ENCODE peak calls at places on chromosomes 6 and 20, in five cellular contexts. One of them, this sample, is unnamed.

GRCh38 chr6:112311950-112312547 is 35.1 kb upstream of the RFPL4B start:
- DNase-seq in kidney: no peak
- DNase-seq in Caco-2: no peak
- DNase-seq in mammary epithelial cell: no peak
- DNase-seq in ovary: no peak
- DNase-seq in this sample: no peak

GRCh38 chr6:15382712-15383111 is 136.8 kb downstream of the JARID2 start:
- DNase-seq in kidney: no peak
- DNase-seq in Caco-2: no peak
- DNase-seq in mammary epithelial cell: no peak
- DNase-seq in ovary: no peak
- DNase-seq in this sample: no peak

GRCh38 chr6:47670851-47671250 is 27.5 kb upstream of the ADGRF4 start:
- DNase-seq in kidney: no peak
- DNase-seq in Caco-2: no peak
- DNase-seq in mammary epithelial cell: no peak
- DNase-seq in ovary: no peak
- DNase-seq in this sample: no peak

GRCh38 chr6:170043881-170044790 is 246.7 kb downstream of the DLL1 start:
- DNase-seq in kidney: peak; percentile 35
- DNase-seq in Caco-2: no peak
- DNase-seq in mammary epithelial cell: peak; percentile 1
- DNase-seq in ovary: peak; percentile 3
- DNase-seq in this sample: no peak

GRCh38 chr6:157547112-157547511 is 166.1 kb downstream of the ZDHHC14 start:
- DNase-seq in kidney: no peak
- DNase-seq in Caco-2: no peak
- DNase-seq in mammary epithelial cell: no peak
- DNase-seq in ovary: no peak
- DNase-seq in this sample: no peak

GRCh38 chr6:161882196-161882595 is 608.3 kb upstream of the AGPAT4 start:
- DNase-seq in kidney: no peak
- DNase-seq in Caco-2: no peak
- DNase-seq in mammary epithelial cell: no peak
- DNase-seq in ovary: no peak
- DNase-seq in this sample: no peak

GRCh38 chr6:166572370-166573261 is 13.9 kb downstream of the RAMACL start:
- DNase-seq in kidney: no peak
- DNase-seq in Caco-2: no peak
- DNase-seq in mammary epithelial cell: no peak
- DNase-seq in ovary: no peak
- DNase-seq in this sample: no peak

GRCh38 chr6:43669050-43669921 is 18.3 kb downstream of the MRPS18A start:
- DNase-seq in kidney: no peak
- DNase-seq in Caco-2: no peak
- DNase-seq in mammary epithelial cell: peak; percentile 47
- DNase-seq in ovary: peak; percentile 80
- DNase-seq in this sample: peak; percentile 80

GRCh38 chr6:140590641-140591040 is 1216.2 kb upstream of the CITED2 start:
- DNase-seq in kidney: no peak
- DNase-seq in Caco-2: no peak
- DNase-seq in mammary epithelial cell: peak; percentile 14
- DNase-seq in ovary: no peak
- DNase-seq in this sample: no peak

GRCh38 chr20:8131598-8132014 is 460 bp upstream of the PLCB1 start:
- DNase-seq in kidney: no peak
- DNase-seq in Caco-2: peak; percentile 45
- DNase-seq in mammary epithelial cell: no peak
- DNase-seq in ovary: no peak
- DNase-seq in this sample: no peak

GRCh38 chr20:14580426-14581074 is 243.1 kb upstream of the FLRT3 start:
- DNase-seq in kidney: no peak
- DNase-seq in Caco-2: no peak
- DNase-seq in mammary epithelial cell: no peak
- DNase-seq in ovary: no peak
- DNase-seq in this sample: no peak

GRCh38 chr6:26103141-26103769 is 16.0 kb downstream of the HFE start:
- DNase-seq in kidney: no peak
- DNase-seq in Caco-2: no peak
- DNase-seq in mammary epithelial cell: no peak
- DNase-seq in ovary: no peak
- DNase-seq in this sample: no peak

GRCh38 chr6:67683960-67684359 is 951.1 kb upstream of the ADGRB3 start:
- DNase-seq in kidney: no peak
- DNase-seq in Caco-2: no peak
- DNase-seq in mammary epithelial cell: no peak
- DNase-seq in ovary: no peak
- DNase-seq in this sample: no peak

GRCh38 chr20:25065044-25065624 is 7.2 kb upstream of the ACSS1 start:
- DNase-seq in kidney: peak; percentile 56
- DNase-seq in Caco-2: peak; percentile 86
- DNase-seq in mammary epithelial cell: no peak
- DNase-seq in ovary: peak; percentile 26
- DNase-seq in this sample: no peak

GRCh38 chr6:47180633-47181032 is 129.1 kb downstream of the TNFRSF21 start:
- DNase-seq in kidney: no peak
- DNase-seq in Caco-2: no peak
- DNase-seq in mammary epithelial cell: peak; percentile 88
- DNase-seq in ovary: no peak
- DNase-seq in this sample: no peak

GRCh38 chr6:72953901-72954494 is 271.3 kb downstream of the KHDC1L start:
- DNase-seq in kidney: no peak
- DNase-seq in Caco-2: no peak
- DNase-seq in mammary epithelial cell: peak; percentile 73
- DNase-seq in ovary: no peak
- DNase-seq in this sample: no peak

GRCh38 chr6:34248198-34248726 is 544 bp downstream of the SMIM29 start:
- DNase-seq in kidney: peak; percentile 90
- DNase-seq in Caco-2: peak; percentile 71
- DNase-seq in mammary epithelial cell: peak; percentile 21
- DNase-seq in ovary: peak; percentile 67
- DNase-seq in this sample: peak; percentile 67

GRCh38 chr6:144059139-144059538 is 36.2 kb downstream of the SF3B5 start:
- DNase-seq in kidney: no peak
- DNase-seq in Caco-2: no peak
- DNase-seq in mammary epithelial cell: no peak
- DNase-seq in ovary: no peak
- DNase-seq in this sample: no peak

GRCh38 chr20:36866164-36866563 is 9.8 kb upstream of the TLDC2 start:
- DNase-seq in kidney: no peak
- DNase-seq in Caco-2: no peak
- DNase-seq in mammary epithelial cell: no peak
- DNase-seq in ovary: no peak
- DNase-seq in this sample: no peak

GRCh38 chr20:36862857-36863668 is 12.9 kb upstream of the TLDC2 start:
- DNase-seq in kidney: peak; percentile 82
- DNase-seq in Caco-2: no peak
- DNase-seq in mammary epithelial cell: no peak
- DNase-seq in ovary: peak; percentile 64
- DNase-seq in this sample: no peak

GRCh38 chr20:36866681-36867485 is 9.1 kb upstream of the TLDC2 start:
- DNase-seq in kidney: no peak
- DNase-seq in Caco-2: no peak
- DNase-seq in mammary epithelial cell: no peak
- DNase-seq in ovary: no peak
- DNase-seq in this sample: no peak

GRCh38 chr20:36865861-36866149 is 10.1 kb upstream of the TLDC2 start:
- DNase-seq in kidney: no peak
- DNase-seq in Caco-2: no peak
- DNase-seq in mammary epithelial cell: no peak
- DNase-seq in ovary: no peak
- DNase-seq in this sample: no peak

DNA sequence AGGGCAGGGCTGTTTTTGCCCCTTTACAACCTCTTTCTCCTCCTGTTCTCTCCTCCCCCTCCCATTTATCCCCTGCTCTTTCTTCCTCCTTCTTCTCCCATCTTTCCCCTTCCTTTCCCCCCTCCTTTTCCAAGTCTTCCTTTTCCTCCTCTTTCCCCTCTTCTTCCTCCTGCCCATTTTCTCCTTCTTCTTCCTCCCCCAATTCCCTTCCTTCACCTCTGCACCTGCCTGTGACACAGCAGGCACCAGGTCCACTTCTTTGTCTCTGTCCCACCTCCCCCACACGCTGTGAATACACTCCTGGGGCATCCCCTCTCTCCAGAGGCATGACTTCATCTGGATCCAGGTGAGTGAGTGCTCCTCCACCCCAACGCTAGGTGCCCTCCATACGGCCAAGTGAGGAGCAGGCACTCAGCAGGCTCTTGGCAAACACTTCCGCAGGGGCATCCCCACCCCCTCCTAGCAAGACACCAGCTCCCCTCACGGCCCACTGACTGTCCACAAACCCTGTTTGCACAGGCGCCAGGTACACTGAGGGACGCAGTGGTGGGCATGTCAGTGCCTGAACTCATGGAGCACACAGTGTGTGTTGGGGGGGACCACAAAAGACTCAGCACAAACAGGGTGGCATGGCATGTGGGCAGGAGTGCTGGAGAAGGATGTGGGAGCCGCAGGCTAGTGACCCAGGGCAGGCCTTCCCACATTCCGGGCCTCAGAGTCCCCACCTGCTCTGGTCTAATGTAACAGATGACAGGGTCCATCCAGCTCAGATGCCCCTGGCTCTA is 10.7 kb upstream of the TLDC2 start:
- DNase-seq in kidney: no peak
- DNase-seq in Caco-2: no peak
- DNase-seq in mammary epithelial cell: no peak
- DNase-seq in ovary: no peak
- DNase-seq in this sample: no peak
- H3K4me3 ChIP-seq in kidney: no peak overlapping the region
- H3K4me3 ChIP-seq in Caco-2: no peak overlapping the region
- H3K4me3 ChIP-seq in mammary epithelial cell: no peak overlapping the region
- H3K4me3 ChIP-seq in ovary: no peak overlapping the region
- H3K4me3 ChIP-seq in this sample: no peak overlapping the region

GRCh38 chr20:3934628-3935027 is 45.4 kb downstream of the PANK2 start:
- DNase-seq in kidney: peak; percentile 73
- DNase-seq in Caco-2: no peak
- DNase-seq in mammary epithelial cell: no peak
- DNase-seq in ovary: no peak
- DNase-seq in this sample: no peak
- H3K4me1 ChIP-seq in kidney: peaks cover 39% of the 10 kb centered on the region
- H3K4me1 ChIP-seq in Caco-2: no peaks in the 10 kb centered on the region
- H3K4me1 ChIP-seq in mammary epithelial cell: no peaks in the 10 kb centered on the region
- H3K4me1 ChIP-seq in ovary: peaks cover 6% of the 10 kb centered on the region
- H3K4me1 ChIP-seq in this sample: peaks cover 36% of the 10 kb centered on the region

DNA sequence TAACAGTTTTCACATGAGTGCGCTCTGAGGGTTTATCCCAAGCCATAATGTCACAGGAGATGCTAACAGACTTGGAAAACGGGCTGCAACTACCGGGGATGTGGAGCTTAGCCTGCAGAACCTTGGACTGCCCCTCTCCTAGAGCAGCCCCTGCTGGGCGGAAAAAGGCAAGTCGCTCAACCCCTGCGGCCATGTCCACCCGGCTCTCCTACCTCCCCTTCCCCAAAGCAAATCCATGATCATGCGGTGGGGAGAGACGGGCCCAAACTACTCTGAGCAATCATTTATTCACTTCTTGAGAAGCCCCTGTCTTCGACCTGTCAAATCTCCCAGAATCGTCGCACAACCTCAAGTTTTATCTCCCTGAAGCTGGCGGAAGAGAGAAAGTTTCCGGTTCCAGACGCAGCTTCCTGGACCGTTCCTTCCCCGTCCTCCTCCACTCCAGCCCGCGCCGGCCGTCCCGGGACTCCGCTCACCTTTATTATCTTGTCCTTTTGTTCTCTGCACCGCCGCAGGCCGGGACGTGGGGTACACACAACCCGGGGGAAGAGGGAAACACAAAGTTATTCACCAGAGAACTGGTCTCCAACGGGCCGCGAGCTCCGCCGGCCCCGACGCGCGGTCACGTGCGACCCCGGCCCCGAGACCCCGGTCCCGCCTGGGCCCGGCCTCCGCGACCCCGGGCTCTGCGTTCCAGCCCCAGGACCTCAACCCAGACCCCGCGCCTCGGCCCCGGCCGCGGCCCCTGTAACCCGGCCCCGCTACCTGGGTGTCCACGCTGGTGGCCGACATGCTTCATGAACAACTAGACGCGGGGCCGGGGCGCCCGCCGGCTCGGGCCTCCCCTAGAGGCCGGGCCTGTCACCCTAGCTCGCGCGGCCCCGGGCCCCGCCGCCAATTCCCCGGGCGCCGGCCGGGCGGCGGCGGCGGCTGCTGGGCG is 560 bp downstream of the YTHDF1 start:
- DNase-seq in kidney: peak; percentile 87
- DNase-seq in Caco-2: peak; percentile 90
- DNase-seq in mammary epithelial cell: peak; percentile 45
- DNase-seq in ovary: no peak
- DNase-seq in this sample: no peak
- TF ChIP-seq CTCF in kidney: peak; percentile 44
- TF ChIP-seq CTCF in Caco-2: peak; percentile 97
- TF ChIP-seq CTCF in mammary epithelial cell: peak; percentile 55
- TF ChIP-seq CTCF in ovary: no peak
- TF ChIP-seq CTCF in this sample: peak; percentile 19

GRCh38 chr6:30399390-30400058 is 54.6 kb downstream of the RPP21 start:
- DNase-seq in kidney: no peak
- DNase-seq in Caco-2: no peak
- DNase-seq in mammary epithelial cell: peak; percentile 71
- DNase-seq in ovary: no peak
- DNase-seq in this sample: no peak

GRCh38 chr6:30397697-30398096 is 52.7 kb downstream of the RPP21 start:
- DNase-seq in kidney: no peak
- DNase-seq in Caco-2: no peak
- DNase-seq in mammary epithelial cell: no peak
- DNase-seq in ovary: no peak
- DNase-seq in this sample: no peak

GRCh38 chr6:30394139-30394538 is 49.2 kb downstream of the RPP21 start:
- DNase-seq in kidney: no peak
- DNase-seq in Caco-2: no peak
- DNase-seq in mammary epithelial cell: no peak
- DNase-seq in ovary: no peak
- DNase-seq in this sample: no peak

GRCh38 chr6:30391240-30391639 is 46.3 kb downstream of the RPP21 start:
- DNase-seq in kidney: no peak
- DNase-seq in Caco-2: no peak
- DNase-seq in mammary epithelial cell: no peak
- DNase-seq in ovary: no peak
- DNase-seq in this sample: no peak

DNA sequence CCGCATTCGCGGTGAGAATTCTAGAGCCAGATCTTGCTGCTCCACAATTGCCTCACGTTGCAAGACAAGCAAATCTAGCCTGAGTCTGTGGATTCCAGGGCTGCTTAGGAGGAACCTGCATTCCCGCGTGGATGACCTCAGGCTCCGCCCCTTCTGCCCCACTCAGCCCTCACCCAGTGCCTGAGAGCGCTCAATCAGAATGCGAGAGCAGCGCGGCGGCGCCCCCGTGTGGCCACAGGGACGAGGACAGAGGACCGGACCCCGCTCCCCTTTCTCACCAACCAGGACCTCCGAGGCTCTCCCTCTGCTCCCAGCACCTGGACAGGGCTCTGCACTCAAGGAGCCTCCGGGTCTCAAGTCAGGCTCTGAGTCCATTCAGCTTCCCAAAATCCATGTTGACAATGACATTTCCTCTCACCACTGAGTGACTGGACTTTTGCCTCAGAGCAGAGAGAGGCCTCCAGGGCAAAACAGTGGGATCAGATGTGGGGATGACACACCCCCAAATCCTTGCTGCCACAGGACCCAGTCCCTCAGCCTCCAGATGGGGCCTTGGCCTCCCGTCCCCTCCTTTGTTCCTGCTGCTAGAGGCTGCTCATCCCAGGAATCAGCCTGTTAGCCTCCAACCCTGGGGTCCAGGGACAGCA is 52.0 kb downstream of the RPP21 start:
- DNase-seq in kidney: peak; percentile 90
- DNase-seq in Caco-2: peak; percentile 76
- DNase-seq in mammary epithelial cell: peak; percentile 32
- DNase-seq in ovary: peak; percentile 79
- DNase-seq in this sample: peak; percentile 85
- H3K4me3 ChIP-seq in kidney: no peak overlapping the region
- H3K4me3 ChIP-seq in Caco-2: no peak overlapping the region
- H3K4me3 ChIP-seq in mammary epithelial cell: no peak overlapping the region
- H3K4me3 ChIP-seq in ovary: no peak overlapping the region
- H3K4me3 ChIP-seq in this sample: no peak overlapping the region

This sample was measured in adrenal gland.